ENCODE peak calls at places on chromosomes 16 and 17, in nine cellular contexts. K is mucosa of descending colon; F is heart left ventricle; S is CD8-positive, alpha-beta memory T cell; B is effector memory CD4-positive, alpha-beta T cell; C is cardiac muscle cell; X is A673; Y is aorta; P is breast epithelium. N is an unnamed sample. For H3K36me3, the result is how much of the 10 kb centered on the place peaks cover.

GRCh38 chr16:75471723-75472634 is 7.5 kb upstream of the TMEM170A start:
- DNase-seq in F (peak), X (peak), C (peak), K (peak), S (peak), B (peak), P (no peak), Y (no peak), N (peak)

GRCh38 chr16:31128711-31129567 is 6.6 kb downstream of the PRSS8 start:
- DNase-seq in F (peak), B (no peak), Y (no peak), K (peak), X (no peak), C (no peak), P (no peak), S (no peak), N (no peak)

GRCh38 chr17:19763416-19763815 is 15.3 kb upstream of the ALDH3A1 start:
- DNase-seq in B (no peak), X (no peak), P (no peak), Y (no peak), S (no peak), C (no peak), F (no peak), K (no peak), N (no peak)

GRCh38 chr17:1087381-1088241 is 90.7 kb downstream of the TIMM22 start:
- DNase-seq in F (peak), C (peak), S (no peak), Y (peak), P (peak), K (peak), B (no peak), X (no peak), N (no peak)

GRCh38 chr17:19263621-19264010 is 26.4 kb downstream of the EPN2 start:
- DNase-seq in S (no peak), F (peak), Y (peak), P (no peak), C (no peak), K (no peak), X (no peak), B (no peak), N (peak)

GRCh38 chr17:36495076-36495578 is 8.6 kb downstream of the ZNHIT3 start:
- DNase-seq in X (no peak), B (no peak), C (no peak), Y (no peak), K (no peak), S (no peak), P (no peak), F (no peak), N (no peak)

GRCh38 chr16:12628526-12628925 is 175.2 kb downstream of the CPPED1 start:
- DNase-seq in Y (no peak), S (no peak), B (no peak), P (no peak), X (no peak), K (no peak), F (no peak), C (no peak), N (no peak)

GRCh38 chr16:73179671-73180370 is 131.9 kb upstream of the ZFHX3 start:
- DNase-seq in X (no peak), S (no peak), Y (no peak), C (no peak), F (peak), P (no peak), B (no peak), K (no peak), N (no peak)

GRCh38 chr16:75227361-75228142 is 8.8 kb downstream of the CTRB1 start:
- DNase-seq in C (no peak), P (no peak), B (no peak), K (no peak), S (no peak), Y (peak), F (no peak), X (no peak), N (no peak)

GRCh38 chr17:75619506-75620431 is 13.5 kb upstream of the SMIM5 start:
- DNase-seq in B (no peak), X (peak), S (no peak), P (no peak), K (no peak), Y (no peak), C (peak), F (no peak), N (no peak)

GRCh38 chr17:3805581-3805980 is 4.6 kb upstream of the ITGAE start:
- DNase-seq in K (no peak), Y (no peak), F (no peak), C (no peak), P (no peak), B (no peak), S (no peak), X (no peak), N (no peak)

GRCh38 chr17:56150631-56151030 is 2.6 kb upstream of the ANKFN1 start:
- DNase-seq in P (no peak), C (no peak), B (no peak), S (no peak), K (no peak), F (no peak), X (no peak), Y (no peak), N (no peak)

GRCh38 chr17:82754297-82755208 is 2.7 kb downstream of the TBCD start:
- DNase-seq in P (no peak), K (peak), F (no peak), X (peak), C (peak), B (no peak), Y (no peak), S (no peak), N (no peak)

GRCh38 chr17:63833741-63834373 is 6.4 kb upstream of the FTSJ3 start:
- DNase-seq in F (no peak), Y (no peak), S (no peak), K (no peak), P (no peak), B (no peak), C (no peak), X (no peak), N (no peak)

GRCh38 chr17:63835167-63835720 is 7.2 kb downstream of the SMARCD2 start:
- DNase-seq in B (no peak), S (no peak), X (no peak), P (no peak), C (no peak), K (no peak), F (no peak), Y (peak), N (no peak)

GRCh38 chr17:63833026-63833740 is 5.7 kb upstream of the FTSJ3 start:
- DNase-seq in C (no peak), B (no peak), P (no peak), S (no peak), F (no peak), X (no peak), K (no peak), Y (no peak), N (no peak)

GRCh38 chr17:63832455-63832854 is 5.0 kb upstream of the FTSJ3 start:
- DNase-seq in B (no peak), C (no peak), X (no peak), F (no peak), S (no peak), Y (no peak), P (no peak), K (no peak), N (no peak)

GRCh38 chr17:63834431-63835166 is 7.1 kb upstream of the FTSJ3 start:
- DNase-seq in B (peak), F (no peak), Y (peak), P (no peak), S (peak), K (peak), C (peak), X (peak), N (peak)
- H3K36me3 ChIP-seq in B (half or more), F (half or more), Y (under half), P (under half), S (half or more), K (under half), C (under half), X (half or more), N (half or more)

GRCh38 chr17:50605434-50605833 is 29.2 kb upstream of the ABCC3 start:
- DNase-seq in X (no peak), S (no peak), C (no peak), B (no peak), Y (no peak), F (no peak), K (no peak), P (no peak), N (no peak)

GRCh38 chr17:50609376-50610074 is 25.2 kb upstream of the ABCC3 start:
- DNase-seq in Y (no peak), F (no peak), K (no peak), B (no peak), P (no peak), X (no peak), S (no peak), C (no peak), N (no peak)

GRCh38 chr17:50604470-50604869 is 30.2 kb upstream of the ABCC3 start:
- DNase-seq in S (no peak), Y (peak), B (no peak), C (no peak), F (peak), X (peak), P (no peak), K (no peak), N (no peak)

GRCh38 chr17:50608700-50609375 is 25.8 kb upstream of the ABCC3 start:
- DNase-seq in K (no peak), C (no peak), X (no peak), F (no peak), P (no peak), Y (no peak), S (no peak), B (no peak), N (no peak)

DNA sequence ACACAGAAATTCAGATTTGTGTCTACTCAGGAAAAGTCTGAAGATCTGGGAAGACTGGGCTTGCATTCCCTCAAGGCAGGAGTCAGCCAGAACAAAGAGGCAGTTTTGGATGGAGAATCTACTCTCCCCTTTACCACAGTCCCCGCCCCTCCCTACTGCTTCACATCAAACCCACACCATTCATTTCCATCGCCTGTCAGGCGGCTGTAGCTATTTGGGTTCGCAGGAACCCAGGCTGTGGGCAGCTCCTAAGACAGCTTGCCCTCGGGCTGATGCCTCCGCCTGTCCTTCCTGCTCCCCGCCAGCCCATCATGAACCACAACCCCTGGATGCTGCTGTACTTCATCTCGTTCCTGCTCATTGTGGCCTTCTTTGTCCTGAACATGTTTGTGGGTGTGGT is 27.2 kb upstream of the ABCC3 start:
- DNase-seq in P (no peak), K (no peak), S (no peak), Y (no peak), F (no peak), C (no peak), B (no peak), X (no peak), N (no peak)
- H3K36me3 ChIP-seq in P (under half), K (under half), S (under half), Y (under half), F (under half), C (under half), B (under half), X (under half), N (under half)

GRCh38 chr17:69860142-69860680 is 214.8 kb upstream of the KCNJ16 start:
- DNase-seq in X (no peak), B (no peak), K (no peak), Y (no peak), S (no peak), P (no peak), C (no peak), F (no peak), N (no peak)

GRCh38 chr17:69857412-69857835 is 217.6 kb upstream of the KCNJ16 start:
- DNase-seq in F (no peak), B (no peak), X (no peak), K (no peak), S (no peak), P (no peak), Y (no peak), C (no peak), N (peak)

GRCh38 chr17:69853533-69854262 is 221.3 kb upstream of the KCNJ16 start:
- DNase-seq in X (no peak), S (no peak), Y (no peak), F (peak), K (peak), C (no peak), P (no peak), B (no peak), N (no peak)

GRCh38 chr17:69854381-69854780 is 220.6 kb upstream of the KCNJ16 start:
- DNase-seq in F (no peak), K (no peak), C (peak), Y (no peak), S (no peak), P (no peak), X (no peak), B (no peak), N (no peak)

DNA sequence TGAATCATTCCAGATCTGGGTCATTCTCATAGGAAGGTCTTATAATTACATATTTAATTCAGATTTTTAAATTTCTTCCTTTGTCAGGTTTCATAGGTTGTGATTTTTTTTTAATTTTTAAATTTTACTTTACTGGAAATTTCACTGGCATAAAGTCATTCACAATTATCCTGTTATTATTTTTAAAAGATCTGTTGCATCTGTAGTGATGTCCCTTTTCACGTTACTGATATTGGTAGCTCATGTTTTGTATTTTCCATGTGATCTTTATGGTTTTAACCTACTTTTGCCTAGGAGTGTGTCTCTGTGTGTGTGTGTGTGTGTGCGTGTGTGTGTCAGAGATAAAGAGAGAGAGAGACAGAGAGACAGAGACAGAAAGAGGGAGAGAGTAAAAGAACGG is 216.6 kb upstream of the KCNJ16 start:
- DNase-seq in P (no peak), B (no peak), F (no peak), C (no peak), K (no peak), Y (no peak), S (no peak), X (no peak), N (no peak)
- H3K36me3 ChIP-seq in P (under half), B (under half), F (under half), C (under half), K (under half), Y (under half), S (under half), X (under half), N (under half)

DNA sequence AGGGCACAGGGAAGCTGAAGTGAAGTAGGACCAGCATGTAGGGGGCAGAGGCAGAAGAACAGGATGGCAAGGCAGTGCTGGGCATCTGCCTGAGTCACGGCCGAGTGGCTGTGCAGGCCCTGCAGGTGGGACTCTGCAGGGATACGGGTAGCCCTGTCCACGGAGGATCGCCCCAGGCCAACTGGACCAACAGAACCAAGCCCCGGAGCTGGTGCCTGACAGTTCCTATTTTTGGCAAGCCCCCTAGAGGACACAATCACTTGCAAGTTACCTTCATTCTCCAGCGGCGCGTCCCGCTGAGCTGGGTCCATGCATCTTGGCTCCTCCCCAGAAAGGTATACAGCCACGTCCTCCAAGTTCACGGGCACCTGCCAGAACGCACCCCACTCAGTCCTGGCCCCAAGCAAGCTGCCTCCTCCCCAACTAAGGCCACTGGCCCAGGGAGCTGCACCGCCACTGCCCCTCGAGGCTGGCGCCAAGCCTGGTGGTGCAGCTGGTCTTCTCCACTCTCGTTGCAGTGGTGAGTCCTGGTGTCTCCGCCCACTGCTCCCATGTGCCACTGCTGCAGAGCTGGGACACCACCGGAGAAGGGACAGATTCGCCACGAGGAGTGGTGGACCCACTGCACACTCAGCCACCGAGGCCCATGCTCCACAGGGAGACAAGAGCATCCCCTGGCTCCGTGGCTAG is 6.6 kb downstream of the ZNF500 start:
- DNase-seq in P (no peak), X (no peak), S (no peak), C (no peak), F (no peak), K (no peak), Y (no peak), B (no peak), N (no peak)
- H3K36me3 ChIP-seq in P (under half), X (half or more), S (under half), C (under half), F (half or more), K (under half), Y (under half), B (half or more), N (half or more)

DNA sequence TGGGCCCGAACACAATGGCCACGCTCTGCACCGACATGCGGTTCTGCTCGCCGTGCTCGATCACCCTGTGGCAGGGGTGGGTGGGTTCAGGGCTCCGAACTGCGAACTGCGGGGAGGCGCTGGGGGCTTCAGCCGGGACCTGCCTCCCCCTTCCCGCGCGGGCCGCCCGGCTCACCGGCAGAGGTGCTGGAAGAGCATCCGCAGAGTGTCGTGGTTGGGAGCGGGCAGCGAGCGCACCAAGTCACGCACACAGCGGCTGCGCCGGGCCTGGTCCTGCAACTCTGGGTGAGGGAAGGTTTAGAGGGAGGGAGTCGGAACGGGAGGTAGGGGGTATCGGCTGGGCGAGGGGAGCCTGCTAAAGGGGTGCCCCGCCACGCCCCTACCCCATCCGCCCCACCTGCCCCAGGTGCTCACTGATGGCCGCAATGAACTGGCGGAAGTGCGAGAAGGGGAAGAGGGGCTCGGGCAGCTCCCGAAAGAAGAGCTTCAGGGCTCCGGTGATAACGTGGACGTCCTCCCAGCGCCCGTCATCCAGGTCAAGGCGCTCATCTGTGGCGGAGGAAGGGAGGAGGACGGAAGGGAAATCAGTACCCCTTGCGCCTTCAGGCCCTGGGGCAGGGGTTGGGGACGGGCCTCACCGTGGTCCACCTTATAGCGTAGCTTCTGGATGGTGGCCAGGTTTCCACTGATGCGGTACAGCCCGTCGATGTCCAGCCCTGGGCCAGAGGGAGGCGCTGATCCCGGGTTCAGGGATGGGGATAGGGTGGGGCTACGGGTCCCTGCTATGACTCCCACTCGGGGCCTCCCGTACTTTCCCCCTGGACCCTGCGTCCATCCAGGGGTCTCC is 36.9 kb downstream of the ARHGAP27 start:
- DNase-seq in C (no peak), X (no peak), B (no peak), K (peak), F (no peak), P (no peak), S (no peak), Y (no peak), N (no peak)
- H3K36me3 ChIP-seq in C (under half), X (under half), B (half or more), K (under half), F (under half), P (under half), S (under half), Y (under half), N (under half)

GRCh38 chr16:88725609-88726407 is 19.5 kb downstream of the CTU2 start:
- DNase-seq in S (no peak), K (no peak), B (no peak), P (no peak), F (no peak), C (no peak), X (no peak), Y (no peak), N (no peak)
- H3K36me3 ChIP-seq in S (under half), K (under half), B (half or more), P (under half), F (under half), C (under half), X (half or more), Y (under half), N (half or more)

GRCh38 chr16:14608604-14609003 is 21.5 kb downstream of the PARN start:
- DNase-seq in K (no peak), S (no peak), B (no peak), X (peak), Y (no peak), P (no peak), C (no peak), F (no peak), N (no peak)
- H3K36me3 ChIP-seq in K (under half), S (under half), B (half or more), X (half or more), Y (under half), P (under half), C (half or more), F (half or more), N (under half)

GRCh38 chr16:78906135-78906534 is 694.4 kb downstream of the MAF start:
- DNase-seq in F (no peak), Y (no peak), C (no peak), B (no peak), S (no peak), K (no peak), X (no peak), P (no peak), N (no peak)
- H3K36me3 ChIP-seq in F (under half), Y (under half), C (under half), B (under half), S (under half), K (under half), X (under half), P (under half), N (under half)

GRCh38 chr17:27457731-27458523 is 1.7 kb downstream of the KSR1 start:
- DNase-seq in B (no peak), P (no peak), C (peak), K (no peak), S (no peak), Y (no peak), F (no peak), X (peak), N (no peak)
- H3K36me3 ChIP-seq in B (under half), P (under half), C (under half), K (under half), S (under half), Y (under half), F (under half), X (under half), N (under half)

N was measured in brain microvascular endothelial cell.